ENCODE peak calls at places on chromosomes 7 and 10, in six cellular contexts. P is AG04450; L is CD4-positive, CD25-positive, alpha-beta regulatory T cell; W is stomach; V is fibroblast of pulmonary artery; X is dorsolateral prefrontal cortex. H is an unnamed sample.

GRCh38 chr7:69439636-69440325 is 158.5 kb upstream of the AUTS2 start:
- DNase-seq in P (no peak), L (no peak), W (no peak), V (no peak), X (no peak), H (no peak)

GRCh38 chr10:124522131-124522902 is 60.7 kb downstream of the LHPP start:
- DNase-seq in P (no peak), L (no peak), W (no peak), V (no peak), X (no peak), H (no peak)

GRCh38 chr10:117374506-117375359 is 507 bp downstream of the PDZD8 start:
- DNase-seq in P (no peak), L (peak; percentile 24), W (peak; percentile 39), V (peak; percentile 53), X (peak; percentile 57), H (peak; percentile 65)

GRCh38 chr10:3432089-3432488 is 259.5 kb upstream of the PITRM1 start:
- DNase-seq in P (no peak), L (no peak), W (no peak), V (no peak), X (no peak), H (no peak)

GRCh38 chr10:110399163-110400094 is 94.7 kb upstream of the SMNDC1 start:
- DNase-seq in P (peak; percentile 92), L (no peak), W (peak; percentile 62), V (peak; percentile 99), X (no peak), H (no peak)

GRCh38 chr7:132783824-132784223 is 207.6 kb upstream of the PLXNA4 start:
- DNase-seq in P (peak; percentile 72), L (no peak), W (no peak), V (peak; percentile 77), X (no peak), H (no peak)

GRCh38 chr10:30536578-30536977 is 93.0 kb downstream of the LYZL2 start:
- DNase-seq in P (no peak), L (no peak), W (no peak), V (no peak), X (no peak), H (no peak)

GRCh38 chr7:147245274-147245673 is 1128.7 kb downstream of the CNTNAP2 start:
- DNase-seq in P (peak; percentile 1), L (no peak), W (peak; percentile 45), V (peak; percentile 58), X (no peak), H (no peak)

GRCh38 chr10:112811741-112812551 is 138.1 kb upstream of the TCF7L2 start:
- DNase-seq in P (peak; percentile 80), L (no peak), W (peak; percentile 75), V (peak; percentile 88), X (peak; percentile 39), H (no peak)

GRCh38 chr7:98974906-98975816 is 96.8 kb downstream of the TRRAP start:
- DNase-seq in P (no peak), L (no peak), W (no peak), V (no peak), X (no peak), H (no peak)

GRCh38 chr7:157671358-157672255 is 334.8 kb downstream of the DNAJB6 start:
- DNase-seq in P (no peak), L (no peak), W (no peak), V (no peak), X (no peak), H (no peak)

GRCh38 chr10:45456822-45457221 is 82.8 kb downstream of the ALOX5 start:
- DNase-seq in P (no peak), L (no peak), W (no peak), V (no peak), X (no peak), H (no peak)

GRCh38 chr10:95276367-95277200 is 14.2 kb downstream of the PDLIM1 start:
- DNase-seq in P (no peak), L (no peak), W (no peak), V (peak; percentile 36), X (no peak), H (no peak)

GRCh38 chr7:268991-269390 is 21.0 kb upstream of the FOXL3 start:
- DNase-seq in P (no peak), L (no peak), W (no peak), V (no peak), X (no peak), H (no peak)

GRCh38 chr7:1853619-1854520 is 183.8 kb downstream of the ELFN1 start:
- DNase-seq in P (no peak), L (no peak), W (no peak), V (no peak), X (peak; percentile 31), H (no peak)

GRCh38 chr10:7035111-7035761 is 375.6 kb downstream of the SFMBT2 start:
- DNase-seq in P (no peak), L (no peak), W (no peak), V (no peak), X (no peak), H (no peak)

GRCh38 chr10:35378547-35379210 is 42.4 kb downstream of the CCNY start:
- DNase-seq in P (no peak), L (no peak), W (no peak), V (peak; percentile 54), X (no peak), H (no peak)
- H3K4me3 ChIP-seq in P (no peak overlapping the region), L (peak overlapping the region; percentile 3), W (no peak overlapping the region), V (peak overlapping the region; percentile 8), X (no peak overlapping the region), H (no peak overlapping the region)

DNA sequence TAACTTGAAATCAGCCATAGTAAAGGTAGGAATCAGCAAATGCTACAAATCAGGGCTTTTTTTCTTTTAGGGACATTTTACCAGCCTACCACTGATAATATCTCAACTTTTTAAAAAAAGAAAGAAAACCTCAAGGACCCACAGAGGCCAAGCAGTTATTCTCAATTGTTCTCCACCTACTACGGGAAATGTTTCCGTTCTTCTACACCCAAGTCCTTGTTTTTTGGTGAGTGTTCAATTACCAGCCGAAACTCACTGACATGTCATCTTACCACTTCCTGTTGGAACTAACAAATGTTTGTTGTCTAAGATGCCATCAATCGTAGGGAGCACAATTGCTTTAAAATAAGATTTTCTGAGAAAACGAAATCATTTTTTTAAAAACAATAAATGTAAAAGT is 50.2 kb upstream of the CDK1 start:
- DNase-seq in P (no peak), L (peak; percentile 29), W (no peak), V (no peak), X (no peak), H (no peak)
- H3K4me3 ChIP-seq in P (no peak overlapping the region), L (peak overlapping the region; percentile 38), W (no peak overlapping the region), V (no peak overlapping the region), X (no peak overlapping the region), H (no peak overlapping the region)

GRCh38 chr10:49761201-49761788 is 828 bp downstream of the OGDHL start:
- DNase-seq in P (no peak), L (no peak), W (peak; percentile 16), V (no peak), X (no peak), H (no peak)
- H3K4me3 ChIP-seq in P (no peak overlapping the region), L (no peak overlapping the region), W (peak overlapping the region; percentile 50), V (peak overlapping the region; percentile 58), X (peak overlapping the region; percentile 60), H (peak overlapping the region; percentile 51)

GRCh38 chr7:45978010-45978681 is 57.1 kb upstream of the IGFBP3 start:
- DNase-seq in P (peak; percentile 92), L (no peak), W (peak; percentile 32), V (peak; percentile 96), X (no peak), H (no peak)
- H3K4me3 ChIP-seq in P (peak overlapping the region; percentile 23), L (no peak overlapping the region), W (no peak overlapping the region), V (peak overlapping the region; percentile 19), X (no peak overlapping the region), H (no peak overlapping the region)

DNA sequence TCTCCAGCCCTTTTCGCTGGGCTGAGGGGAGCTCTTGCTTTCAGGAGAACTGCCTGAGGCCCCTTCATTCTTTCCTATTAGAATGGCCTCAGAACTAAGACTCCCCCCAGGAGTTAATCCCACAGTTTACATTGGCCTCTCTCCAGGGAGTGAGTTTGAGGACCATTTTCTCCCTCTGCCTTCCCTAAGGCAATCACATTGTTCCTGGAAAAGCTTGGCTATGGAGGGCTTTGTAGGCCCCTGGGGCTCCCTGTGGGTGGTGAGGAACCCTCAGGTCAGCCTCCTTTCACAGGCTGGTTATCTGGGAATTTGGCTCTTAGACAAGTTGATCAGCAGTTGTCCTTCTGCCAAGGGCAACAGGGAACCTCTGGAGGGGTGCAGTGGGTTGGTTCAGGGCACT is 343.7 kb downstream of the RPS24 start:
- DNase-seq in P (no peak), L (no peak), W (no peak), V (no peak), X (no peak), H (no peak)
- H3K4me3 ChIP-seq in P (no peak overlapping the region), L (no peak overlapping the region), W (no peak overlapping the region), V (no peak overlapping the region), X (no peak overlapping the region), H (no peak overlapping the region)

DNA sequence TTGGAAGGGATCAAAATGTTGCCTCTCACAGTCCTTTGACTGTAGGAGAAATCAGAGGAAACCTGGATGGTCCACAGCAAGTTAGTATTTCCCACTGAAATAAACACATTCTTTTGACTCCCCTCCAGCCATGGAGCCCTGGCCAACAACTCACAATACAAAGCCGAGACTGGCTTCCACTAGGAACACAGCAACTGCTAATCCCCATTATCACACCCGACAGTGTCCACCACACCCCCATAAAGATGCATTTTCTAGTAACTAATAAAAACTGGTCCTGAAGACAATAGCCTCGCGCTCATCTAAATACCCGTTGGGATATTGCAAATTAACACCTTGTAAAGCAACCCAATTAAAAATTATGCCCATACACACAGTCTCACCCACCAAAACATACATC is 768 bp upstream of the MACROH2A2 start:
- DNase-seq in P (no peak), L (no peak), W (no peak), V (no peak), X (no peak), H (no peak)
- H3K4me3 ChIP-seq in P (peak overlapping the region; percentile 74), L (no peak overlapping the region), W (no peak overlapping the region), V (no peak overlapping the region), X (peak overlapping the region; percentile 75), H (no peak overlapping the region)

GRCh38 chr7:43454936-43455518 is 127.9 kb upstream of the STK17A start:
- DNase-seq in P (no peak), L (no peak), W (no peak), V (peak; percentile 61), X (no peak), H (no peak)
- H3K4me3 ChIP-seq in P (no peak overlapping the region), L (no peak overlapping the region), W (no peak overlapping the region), V (no peak overlapping the region), X (no peak overlapping the region), H (no peak overlapping the region)